ENCODE peak calls at places on chromosome 7, in five cellular contexts. Z is adrenal gland, N is ovary, G is dorsolateral prefrontal cortex, H is left ventricle myocardium inferior. A is an unnamed sample.

GRCh38 chr7:41882271-41882670 is 179.4 kb upstream of the INHBA start:
- DNase-seq in Z (no peak), N (no peak), G (no peak), H (no peak), A (no peak)

GRCh38 chr7:115707684-115708341 is 322.8 kb downstream of the TFEC start:
- DNase-seq in Z (no peak), N (no peak), G (no peak), H (no peak), A (no peak)

GRCh38 chr7:157016352-157017041 is 6.0 kb upstream of the MNX1 start:
- DNase-seq in Z (no peak), N (no peak), G (no peak), H (no peak), A (no peak)

GRCh38 chr7:112207106-112207592 is 654 bp downstream of the ZNF277 start:
- DNase-seq in Z (no peak), N (no peak), G (no peak), H (no peak), A (peak; percentile 30)

GRCh38 chr7:77426521-77427051 is 10.4 kb upstream of the GSAP start:
- DNase-seq in Z (no peak), N (no peak), G (no peak), H (no peak), A (no peak)

GRCh38 chr7:111074772-111075152 is 16.2 kb upstream of the LRRN3 start:
- DNase-seq in Z (no peak), N (no peak), G (no peak), H (no peak), A (no peak)

GRCh38 chr7:101553771-101554445 is 75.2 kb downstream of the MYL10 start:
- DNase-seq in Z (peak; percentile 10), N (no peak), G (no peak), H (no peak), A (peak; percentile 3)

GRCh38 chr7:142130282-142130681 is 18.8 kb downstream of the MGAM2 start:
- DNase-seq in Z (no peak), N (no peak), G (no peak), H (no peak), A (no peak)

GRCh38 chr7:34133356-34133982 is 228.1 kb downstream of the BMPER start:
- DNase-seq in Z (no peak), N (no peak), G (no peak), H (no peak), A (no peak)

GRCh38 chr7:93461350-93461749 is 113.2 kb downstream of the CALCR start:
- DNase-seq in Z (no peak), N (no peak), G (no peak), H (no peak), A (no peak)

GRCh38 chr7:96521068-96521629 is 188.5 kb downstream of the SEM1 start:
- DNase-seq in Z (no peak), N (no peak), G (no peak), H (no peak), A (no peak)

GRCh38 chr7:92634924-92635519 is 44.8 kb upstream of the FAM133B start:
- DNase-seq in Z (no peak), N (no peak), G (no peak), H (no peak), A (no peak)

GRCh38 chr7:2651336-2651735 is 19.6 kb downstream of the TTYH3 start:
- DNase-seq in Z (peak; percentile 41), N (no peak), G (no peak), H (no peak), A (no peak)

GRCh38 chr7:20269726-20270125 is 52.5 kb upstream of the MACC1 start:
- DNase-seq in Z (no peak), N (no peak), G (no peak), H (no peak), A (no peak)

GRCh38 chr7:149495785-149496641 is 1.6 kb downstream of the ZNF746 start:
- DNase-seq in Z (peak; percentile 78), N (peak; percentile 87), G (peak; percentile 60), H (peak; percentile 79), A (peak; percentile 74)

GRCh38 chr7:151249034-151249731 is 689 bp upstream of the SMARCD3 start:
- DNase-seq in Z (peak; percentile 78), N (no peak), G (peak; percentile 53), H (peak; percentile 72), A (no peak)

GRCh38 chr7:104979167-104979841 is 34.7 kb upstream of the KMT2E start:
- DNase-seq in Z (peak; percentile 45), N (peak; percentile 37), G (no peak), H (no peak), A (no peak)

GRCh38 chr7:94333810-94334209 is 60.9 kb upstream of the COL1A2 start:
- DNase-seq in Z (no peak), N (no peak), G (no peak), H (no peak), A (no peak)

GRCh38 chr7:31785081-31785480 is 98.1 kb downstream of the PPP1R17 start:
- DNase-seq in Z (no peak), N (no peak), G (peak; percentile 52), H (no peak), A (no peak)

GRCh38 chr7:23072043-23072442 is 33.5 kb upstream of the KLHL7 start:
- DNase-seq in Z (no peak), N (no peak), G (no peak), H (no peak), A (no peak)

GRCh38 chr7:157673573-157673972 is 336.8 kb downstream of the DNAJB6 start:
- DNase-seq in Z (peak; percentile 6), N (no peak), G (no peak), H (no peak), A (no peak)

GRCh38 chr7:732094-732541 is 5.0 kb upstream of the PRKAR1B start:
- DNase-seq in Z (peak; percentile 52), N (no peak), G (peak; percentile 70), H (peak; percentile 51), A (no peak)

GRCh38 chr7:96069361-96069760 is 252.5 kb downstream of the SLC25A13 start:
- DNase-seq in Z (no peak), N (no peak), G (no peak), H (no peak), A (no peak)

GRCh38 chr7:101927389-101928306 is 110.2 kb downstream of the CUX1 start:
- DNase-seq in Z (no peak), N (no peak), G (no peak), H (no peak), A (no peak)

GRCh38 chr7:133853706-133854276 is 273.3 kb upstream of the LRGUK start:
- DNase-seq in Z (no peak), N (no peak), G (peak; percentile 4), H (no peak), A (no peak)

GRCh38 chr7:69739182-69739581 is 140.9 kb downstream of the AUTS2 start:
- DNase-seq in Z (no peak), N (no peak), G (no peak), H (no peak), A (no peak)

GRCh38 chr7:155509025-155509724 is 37.2 kb downstream of the CNPY1 start:
- DNase-seq in Z (no peak), N (no peak), G (peak; percentile 61), H (no peak), A (no peak)

GRCh38 chr7:46444266-46444665 is 523.2 kb upstream of the IGFBP3 start:
- DNase-seq in Z (no peak), N (no peak), G (no peak), H (no peak), A (no peak)

GRCh38 chr7:66257481-66257880 is 52.3 kb downstream of the TPST1 start:
- DNase-seq in Z (no peak), N (no peak), G (no peak), H (no peak), A (no peak)

GRCh38 chr7:66256281-66256680 is 51.1 kb downstream of the TPST1 start:
- DNase-seq in Z (no peak), N (no peak), G (no peak), H (no peak), A (no peak)

GRCh38 chr7:66250711-66251110 is 45.6 kb downstream of the TPST1 start:
- DNase-seq in Z (no peak), N (no peak), G (no peak), H (no peak), A (no peak)

GRCh38 chr7:66258409-66258808 is 53.3 kb downstream of the TPST1 start:
- DNase-seq in Z (no peak), N (no peak), G (no peak), H (no peak), A (no peak)

DNA sequence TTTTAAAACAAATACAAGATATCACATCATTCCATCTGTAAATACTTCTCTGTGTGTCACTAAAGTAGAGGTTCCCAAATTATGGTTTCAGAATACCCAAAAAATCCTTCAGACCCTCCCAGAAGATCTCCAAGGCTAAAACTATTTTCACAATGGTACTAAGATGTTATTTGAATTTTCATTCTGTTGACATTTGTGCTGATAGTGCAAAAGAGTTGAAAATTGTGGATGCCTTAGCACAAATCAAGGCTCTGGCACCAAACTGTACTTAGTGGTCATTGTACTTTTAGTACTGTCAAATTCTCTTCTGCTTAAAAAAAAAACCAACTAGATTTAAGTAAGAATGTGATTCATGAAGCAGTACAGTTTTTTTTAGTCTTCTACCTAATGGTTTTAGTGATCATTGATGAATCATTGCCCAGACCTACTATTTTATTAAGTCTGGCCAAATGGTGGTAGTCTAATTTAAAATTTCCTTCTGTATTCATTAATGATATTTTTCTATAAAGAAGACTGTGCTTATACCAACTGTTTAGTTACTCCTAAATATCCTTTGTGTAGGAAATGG is 50.5 kb downstream of the TPST1 start:
- DNase-seq in Z (no peak), N (no peak), G (no peak), H (no peak), A (no peak)
- H3K27ac ChIP-seq in Z (no peak overlapping the region), N (no peak overlapping the region), G (no peak overlapping the region), H (no peak overlapping the region), A (no peak overlapping the region)

GRCh38 chr7:75663302-75663907 is 75.3 kb downstream of the HIP1 start:
- DNase-seq in Z (no peak), N (no peak), G (peak; percentile 61), H (no peak), A (no peak)
- H3K27ac ChIP-seq in Z (no peak overlapping the region), N (no peak overlapping the region), G (peak overlapping the region; percentile 96), H (no peak overlapping the region), A (no peak overlapping the region)

DNA sequence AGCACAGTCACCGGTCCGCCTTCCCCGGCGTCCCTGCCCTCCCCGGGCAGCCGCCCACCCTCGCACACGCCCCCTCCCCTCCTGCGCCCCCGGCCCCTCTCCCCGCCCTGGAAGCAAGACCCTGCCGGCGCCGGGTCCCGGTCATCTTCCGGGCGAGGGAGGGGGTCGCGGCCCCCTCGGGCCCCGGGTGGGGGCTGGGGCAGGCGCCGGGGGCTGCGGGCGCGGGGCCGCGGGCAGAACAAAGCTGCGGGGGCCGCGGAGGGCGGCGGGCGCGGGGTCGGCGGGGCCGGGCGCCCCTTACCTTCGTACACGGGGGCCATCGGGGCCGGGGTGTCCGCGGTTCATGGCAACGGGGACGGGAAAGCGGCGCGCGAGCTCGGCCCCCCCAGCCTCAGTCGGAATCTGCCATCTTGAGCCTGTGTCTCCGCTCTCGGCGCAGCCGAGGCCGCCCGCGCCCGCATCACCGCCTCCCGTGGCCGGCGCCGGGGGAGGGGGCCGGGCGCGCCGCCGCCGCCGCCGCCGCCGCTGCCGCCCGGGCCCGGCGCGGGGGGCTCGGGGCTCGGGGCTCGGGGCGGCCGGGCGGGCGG is 401 bp downstream of the HIPK2 start:
- DNase-seq in Z (peak; percentile 35), N (peak; percentile 43), G (peak; percentile 56), H (peak; percentile 52), A (peak; percentile 41)
- H3K27ac ChIP-seq in Z (peak overlapping the region; percentile 89), N (peak overlapping the region; percentile 93), G (peak overlapping the region; percentile 94), H (peak overlapping the region; percentile 94), A (peak overlapping the region; percentile 99)

DNA sequence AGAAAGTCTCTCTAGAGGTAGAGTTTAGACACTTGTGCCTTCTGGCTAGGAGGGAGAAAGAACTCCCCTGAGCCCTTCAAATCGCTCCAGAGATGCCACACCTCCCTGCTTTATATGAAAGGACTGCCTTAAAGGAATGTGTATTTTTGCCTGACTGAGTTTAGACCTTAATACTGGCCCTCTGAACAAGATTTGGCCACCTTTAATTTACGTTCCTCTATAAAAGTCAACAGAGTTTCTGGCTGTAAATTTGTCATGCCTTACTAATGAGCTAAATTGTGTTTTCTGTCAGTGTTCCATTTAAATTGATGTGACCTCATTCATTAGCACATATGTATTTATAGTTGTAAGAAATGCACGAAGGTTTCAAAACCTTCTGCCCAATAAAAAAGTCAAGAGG is 48.0 kb downstream of the SEMA3C start:
- DNase-seq in Z (no peak), N (no peak), G (no peak), H (no peak), A (no peak)
- H3K27ac ChIP-seq in Z (no peak overlapping the region), N (no peak overlapping the region), G (no peak overlapping the region), H (no peak overlapping the region), A (peak overlapping the region; percentile 63)

A was measured in uterus.